ENCODE peak calls at places on chromosome X, in seven cellular contexts. S is cardiac muscle cell, Q is fibroblast of lung, X is body of pancreas, Z is psoas muscle, V is testis, G is tibial nerve. Y is an unnamed sample.

GRCh38 chrX:153638041-153638371 is 9.0 kb upstream of the DUSP9 start:
- DNase-seq in S (no peak), Q (no peak), X (no peak), Z (no peak), V (no peak), G (no peak), Y (no peak)

GRCh38 chrX:69289046-69289838 is 124.0 kb upstream of the PJA1 start:
- DNase-seq in S (no peak), Q (no peak), X (no peak), Z (no peak), V (no peak), G (no peak), Y (no peak)

GRCh38 chrX:16172391-16172790 is 5.1 kb downstream of the MAGEB17 start:
- DNase-seq in S (no peak), Q (no peak), X (no peak), Z (no peak), V (no peak), G (no peak), Y (no peak)

GRCh38 chrX:7444967-7445366 is 297.0 kb upstream of the PUDP start:
- DNase-seq in S (no peak), Q (no peak), X (no peak), Z (no peak), V (no peak), G (no peak), Y (no peak)

GRCh38 chrX:44143061-44143602 is 169.9 kb upstream of the NDP start:
- DNase-seq in S (no peak), Q (no peak), X (no peak), Z (no peak), V (no peak), G (no peak), Y (no peak)

GRCh38 chrX:56729152-56729557 is at the start of gene NBDY:
- DNase-seq in S (peak; percentile 58), Q (peak; percentile 50), X (peak; percentile 52), Z (peak; percentile 48), V (peak; percentile 77), G (peak; percentile 29), Y (no peak)

GRCh38 chrX:141760761-141761160 is 62.2 kb upstream of the SPANXD start:
- DNase-seq in S (no peak), Q (no peak), X (no peak), Z (no peak), V (no peak), G (no peak), Y (no peak)

GRCh38 chrX:153769865-153770605 is 6.0 kb downstream of the PLXNB3 start:
- DNase-seq in S (no peak), Q (no peak), X (no peak), Z (peak; percentile 33), V (no peak), G (no peak), Y (peak; percentile 33)

GRCh38 chrX:87098477-87098876 is 419.1 kb upstream of the KLHL4 start:
- DNase-seq in S (no peak), Q (no peak), X (no peak), Z (no peak), V (no peak), G (no peak), Y (no peak)

GRCh38 chrX:70253377-70254062 is 6.5 kb downstream of the P2RY4 start:
- DNase-seq in S (no peak), Q (no peak), X (no peak), Z (no peak), V (no peak), G (no peak), Y (no peak)

GRCh38 chrX:15579778-15580747 is 20.7 kb downstream of the ACE2 start:
- DNase-seq in S (no peak), Q (peak; percentile 6), X (peak; percentile 43), Z (no peak), V (no peak), G (no peak), Y (no peak)

GRCh38 chrX:153478746-153479145 is 8.4 kb upstream of the HAUS7 start:
- DNase-seq in S (no peak), Q (no peak), X (no peak), Z (no peak), V (no peak), G (no peak), Y (no peak)

GRCh38 chrX:362937-363620 is 23.6 kb downstream of the PPP2R3B start:
- DNase-seq in S (no peak), Q (no peak), X (no peak), Z (no peak), V (no peak), G (no peak), Y (peak; percentile 67)

GRCh38 chrX:41029332-41029731 is 55.9 kb upstream of the USP9X start:
- DNase-seq in S (no peak), Q (no peak), X (no peak), Z (no peak), V (no peak), G (no peak), Y (no peak)

GRCh38 chrX:118497180-118497814 is 1.7 kb downstream of the DOCK11 start:
- DNase-seq in S (no peak), Q (no peak), X (no peak), Z (no peak), V (no peak), G (no peak), Y (no peak)

GRCh38 chrX:68852046-68852445 is 23.2 kb downstream of the EFNB1 start:
- DNase-seq in S (no peak), Q (no peak), X (no peak), Z (no peak), V (no peak), G (no peak), Y (no peak)

GRCh38 chrX:112941209-112941788 is 100.7 kb upstream of the AMOT start:
- DNase-seq in S (no peak), Q (peak; percentile 0), X (peak; percentile 7), Z (no peak), V (no peak), G (no peak), Y (no peak)

GRCh38 chrX:53374923-53375322 is 47.5 kb downstream of the SMC1A start:
- DNase-seq in S (no peak), Q (no peak), X (no peak), Z (no peak), V (no peak), G (no peak), Y (no peak)

GRCh38 chrX:40035726-40036125 is 62.0 kb downstream of the BCOR start:
- DNase-seq in S (no peak), Q (no peak), X (no peak), Z (no peak), V (no peak), G (no peak), Y (no peak)

GRCh38 chrX:925094-925493 is 287.4 kb downstream of the CRLF2 start:
- DNase-seq in S (no peak), Q (no peak), X (no peak), Z (no peak), V (no peak), G (no peak), Y (no peak)

GRCh38 chrX:71100581-71101505 is 5.2 kb downstream of the FOXO4 start:
- DNase-seq in S (no peak), Q (no peak), X (no peak), Z (no peak), V (no peak), G (no peak), Y (no peak)

GRCh38 chrX:30881797-30882196 is 7.3 kb downstream of the TAB3 start:
- DNase-seq in S (no peak), Q (no peak), X (no peak), Z (no peak), V (no peak), G (no peak), Y (no peak)

GRCh38 chrX:151174581-151175282 is 1.7 kb upstream of the GPR50 start:
- DNase-seq in S (peak; percentile 15), Q (no peak), X (no peak), Z (no peak), V (no peak), G (no peak), Y (no peak)

GRCh38 chrX:111098874-111099273 is 2.9 kb downstream of the PAK3 start:
- DNase-seq in S (peak; percentile 75), Q (peak; percentile 3), X (peak; percentile 73), Z (peak; percentile 51), V (peak; percentile 66), G (peak; percentile 27), Y (no peak)

GRCh38 chrX:119427024-119427794 is 28.1 kb downstream of the SLC25A43 start:
- DNase-seq in S (no peak), Q (peak; percentile 24), X (peak; percentile 15), Z (no peak), V (peak; percentile 54), G (no peak), Y (no peak)

GRCh38 chrX:12446342-12447075 is 308.2 kb downstream of the FRMPD4 start:
- DNase-seq in S (no peak), Q (peak; percentile 65), X (no peak), Z (no peak), V (no peak), G (no peak), Y (no peak)

GRCh38 chrX:53526999-53527398 is 92.8 kb upstream of the HSD17B10 start:
- DNase-seq in S (no peak), Q (no peak), X (no peak), Z (no peak), V (no peak), G (no peak), Y (no peak)

GRCh38 chrX:22109442-22109841 is 77.3 kb downstream of the PHEX start:
- DNase-seq in S (no peak), Q (peak; percentile 43), X (no peak), Z (no peak), V (no peak), G (no peak), Y (no peak)

GRCh38 chrX:83510466-83511181 is 2.5 kb downstream of the POU3F4 start:
- DNase-seq in S (peak; percentile 24), Q (no peak), X (no peak), Z (no peak), V (no peak), G (no peak), Y (no peak)

GRCh38 chrX:48890934-48891401 is 6.6 kb downstream of the TIMM17B start:
- DNase-seq in S (peak; percentile 58), Q (no peak), X (no peak), Z (peak; percentile 61), V (no peak), G (no peak), Y (no peak)

GRCh38 chrX:148133099-148133725 is 152.1 kb downstream of the FMR1NB start:
- DNase-seq in S (no peak), Q (peak; percentile 0), X (no peak), Z (no peak), V (no peak), G (no peak), Y (no peak)
- TF ChIP-seq CTCF in S (no peak), Q (no peak), X (no peak), Z (no peak), V (no peak), G (no peak), Y (peak; percentile 6)

GRCh38 chrX:106716004-106716403 is 10.5 kb upstream of the RNF128 start:
- DNase-seq in S (no peak), Q (no peak), X (no peak), Z (no peak), V (no peak), G (no peak), Y (no peak)
- H3K27me3 ChIP-seq in S (no peaks in the 10 kb centered on the region), Q (no peaks in the 10 kb centered on the region), X (no peaks in the 10 kb centered on the region), Z (no peaks in the 10 kb centered on the region), V (no peaks in the 10 kb centered on the region), G (peaks cover 41% of the 10 kb centered on the region), Y (no peaks in the 10 kb centered on the region)

GRCh38 chrX:131068945-131069719 is 11.0 kb downstream of the ARHGAP36 start:
- DNase-seq in S (peak; percentile 84), Q (peak; percentile 34), X (peak; percentile 66), Z (no peak), V (peak; percentile 32), G (no peak), Y (no peak)
- TF ChIP-seq CTCF in S (peak; percentile 35), Q (peak; percentile 7), X (peak; percentile 33), Z (peak; percentile 49), V (no peak), G (no peak), Y (no peak)

GRCh38 chrX:19479458-19479857 is 35.9 kb downstream of the MAP3K15 start:
- DNase-seq in S (no peak), Q (no peak), X (no peak), Z (no peak), V (no peak), G (no peak), Y (no peak)
- H3K27me3 ChIP-seq in S (no peaks in the 10 kb centered on the region), Q (no peaks in the 10 kb centered on the region), X (no peaks in the 10 kb centered on the region), Z (no peaks in the 10 kb centered on the region), V (no peaks in the 10 kb centered on the region), G (no peaks in the 10 kb centered on the region), Y (no peaks in the 10 kb centered on the region)